ENCODE peak calls at places on chromosomes 5 and 9, in eight cellular contexts. E is left colon; C is renal cortical epithelial cell; K is activated T-helper 1 cell treated with Interleukin-2 at 50 U/mL for 16 hours; X is NCI-H774; F is H1; Q is stimulated activated naive CD8-positive, alpha-beta T cell treated with anti-CD3 and anti-CD28 coated beads, Interleukin-15, Interleukin-2, amounts not matched to agents 100 U/mL and 50 U/mL, for 24 hours; R is PC-9. A is an unnamed sample.

GRCh38 chr5:33184367-33184766 is 256.4 kb upstream of the TARS1 start:
- DNase-seq in F (no peak), R (no peak), X (no peak), Q (no peak), E (no peak), C (no peak), K (no peak), A (no peak)

GRCh38 chr9:88198346-88198807 is 60.1 kb upstream of the SPATA31C2 start:
- DNase-seq in E (no peak), C (peak), F (no peak), Q (no peak), X (no peak), R (peak), K (no peak), A (no peak)

GRCh38 chr5:113181853-113182490 is 205.4 kb downstream of the DCP2 start:
- DNase-seq in K (no peak), C (peak), F (no peak), Q (no peak), R (no peak), X (no peak), E (no peak), A (no peak)

GRCh38 chr9:126612813-126613641 is 701 bp upstream of the LMX1B start:
- DNase-seq in E (no peak), F (no peak), R (no peak), K (no peak), C (no peak), X (no peak), Q (no peak), A (no peak)

GRCh38 chr9:86303316-86303975 is 21.1 kb upstream of the ISCA1 start:
- DNase-seq in R (no peak), C (peak), Q (peak), F (no peak), X (no peak), K (peak), E (no peak), A (no peak)

GRCh38 chr5:157740211-157740610 is 3.3 kb upstream of the LSM11 start:
- DNase-seq in X (no peak), R (no peak), C (peak), E (no peak), K (no peak), Q (no peak), F (no peak), A (no peak)

GRCh38 chr9:129867138-129868032 is 32.1 kb downstream of the USP20 start:
- DNase-seq in E (no peak), R (no peak), X (no peak), K (no peak), Q (peak), F (no peak), C (no peak), A (no peak)

GRCh38 chr5:88722546-88722945 is 160.4 kb downstream of the MEF2C start:
- DNase-seq in C (no peak), E (no peak), X (no peak), R (no peak), Q (no peak), F (no peak), K (no peak), A (no peak)

GRCh38 chr9:136741885-136742568 is 713 bp downstream of the LCN10 start:
- DNase-seq in C (no peak), K (no peak), R (no peak), X (no peak), Q (peak), E (no peak), F (no peak), A (no peak)

GRCh38 chr9:138097501-138097991 is 220.0 kb downstream of the CACNA1B start:
- DNase-seq in X (no peak), C (no peak), F (no peak), Q (no peak), K (no peak), R (no peak), E (peak), A (no peak)